ENCODE peak calls at places on chromosomes 12 and 14, in seven cellular contexts. One of them, this sample, is unnamed.

GRCh38 chr14:44369401-44370123 is 137.5 kb downstream of the FSCB start:
- DNase-seq in activated naive CD8-positive, alpha-beta T cell treated with anti-CD3 and anti-CD28 coated beads, Interleukin-2, amount 50 U/mL, for 16 hours: no peak
- DNase-seq in hepatocyte: no peak
- DNase-seq in NCI-H1694 treated with DMSO at 0.1 percent for 48 hours: peak
- DNase-seq in LoVo: no peak
- DNase-seq in uterus: no peak
- DNase-seq in B cell: no peak
- DNase-seq in this sample: no peak

GRCh38 chr12:108816652-108817335 is 40.6 kb downstream of the SSH1 start:
- DNase-seq in B cell: no peak
- DNase-seq in LoVo: no peak
- DNase-seq in uterus: no peak
- DNase-seq in activated naive CD8-positive, alpha-beta T cell treated with anti-CD3 and anti-CD28 coated beads, Interleukin-2, amount 50 U/mL, for 16 hours: no peak
- DNase-seq in hepatocyte: no peak
- DNase-seq in NCI-H1694 treated with DMSO at 0.1 percent for 48 hours: peak
- DNase-seq in this sample: no peak

GRCh38 chr12:41577995-41578394 is 389.9 kb downstream of the PDZRN4 start:
- DNase-seq in LoVo: no peak
- DNase-seq in NCI-H1694 treated with DMSO at 0.1 percent for 48 hours: no peak
- DNase-seq in hepatocyte: no peak
- DNase-seq in B cell: no peak
- DNase-seq in uterus: no peak
- DNase-seq in activated naive CD8-positive, alpha-beta T cell treated with anti-CD3 and anti-CD28 coated beads, Interleukin-2, amount 50 U/mL, for 16 hours: no peak
- DNase-seq in this sample: no peak

GRCh38 chr12:109301643-109302176 is 7.4 kb downstream of the FOXN4 start:
- DNase-seq in activated naive CD8-positive, alpha-beta T cell treated with anti-CD3 and anti-CD28 coated beads, Interleukin-2, amount 50 U/mL, for 16 hours: no peak
- DNase-seq in LoVo: no peak
- DNase-seq in hepatocyte: no peak
- DNase-seq in uterus: no peak
- DNase-seq in B cell: no peak
- DNase-seq in NCI-H1694 treated with DMSO at 0.1 percent for 48 hours: no peak
- DNase-seq in this sample: no peak

GRCh38 chr12:52043386-52044212 is 7.6 kb upstream of the NR4A1 start:
- DNase-seq in LoVo: no peak
- DNase-seq in B cell: no peak
- DNase-seq in hepatocyte: no peak
- DNase-seq in uterus: peak
- DNase-seq in NCI-H1694 treated with DMSO at 0.1 percent for 48 hours: no peak
- DNase-seq in activated naive CD8-positive, alpha-beta T cell treated with anti-CD3 and anti-CD28 coated beads, Interleukin-2, amount 50 U/mL, for 16 hours: no peak
- DNase-seq in this sample: no peak

GRCh38 chr14:98168196-98168985 is 1103.6 kb downstream of the BCL11B start:
- DNase-seq in B cell: no peak
- DNase-seq in LoVo: no peak
- DNase-seq in hepatocyte: no peak
- DNase-seq in activated naive CD8-positive, alpha-beta T cell treated with anti-CD3 and anti-CD28 coated beads, Interleukin-2, amount 50 U/mL, for 16 hours: no peak
- DNase-seq in uterus: no peak
- DNase-seq in NCI-H1694 treated with DMSO at 0.1 percent for 48 hours: no peak
- DNase-seq in this sample: no peak

GRCh38 chr12:80419660-80420059 is 24.4 kb upstream of the PTPRQ start:
- DNase-seq in uterus: no peak
- DNase-seq in LoVo: no peak
- DNase-seq in activated naive CD8-positive, alpha-beta T cell treated with anti-CD3 and anti-CD28 coated beads, Interleukin-2, amount 50 U/mL, for 16 hours: no peak
- DNase-seq in B cell: no peak
- DNase-seq in hepatocyte: no peak
- DNase-seq in NCI-H1694 treated with DMSO at 0.1 percent for 48 hours: no peak
- DNase-seq in this sample: no peak

GRCh38 chr12:59652098-59652497 is 56.3 kb downstream of the SLC16A7 start:
- DNase-seq in LoVo: no peak
- DNase-seq in activated naive CD8-positive, alpha-beta T cell treated with anti-CD3 and anti-CD28 coated beads, Interleukin-2, amount 50 U/mL, for 16 hours: no peak
- DNase-seq in hepatocyte: no peak
- DNase-seq in NCI-H1694 treated with DMSO at 0.1 percent for 48 hours: no peak
- DNase-seq in uterus: no peak
- DNase-seq in B cell: no peak
- DNase-seq in this sample: no peak

GRCh38 chr12:46470975-46471374 is 98.4 kb upstream of the SLC38A2 start:
- DNase-seq in hepatocyte: no peak
- DNase-seq in activated naive CD8-positive, alpha-beta T cell treated with anti-CD3 and anti-CD28 coated beads, Interleukin-2, amount 50 U/mL, for 16 hours: no peak
- DNase-seq in NCI-H1694 treated with DMSO at 0.1 percent for 48 hours: no peak
- DNase-seq in LoVo: no peak
- DNase-seq in B cell: no peak
- DNase-seq in uterus: no peak
- DNase-seq in this sample: no peak

GRCh38 chr12:14892726-14893442 is 7.2 kb upstream of the MGP start:
- DNase-seq in B cell: no peak
- DNase-seq in activated naive CD8-positive, alpha-beta T cell treated with anti-CD3 and anti-CD28 coated beads, Interleukin-2, amount 50 U/mL, for 16 hours: no peak
- DNase-seq in NCI-H1694 treated with DMSO at 0.1 percent for 48 hours: peak
- DNase-seq in LoVo: no peak
- DNase-seq in uterus: peak
- DNase-seq in hepatocyte: no peak
- DNase-seq in this sample: no peak

GRCh38 chr14:54699735-54700134 is 132.8 kb downstream of the SAMD4A start:
- DNase-seq in B cell: no peak
- DNase-seq in hepatocyte: no peak
- DNase-seq in LoVo: no peak
- DNase-seq in uterus: no peak
- DNase-seq in NCI-H1694 treated with DMSO at 0.1 percent for 48 hours: no peak
- DNase-seq in activated naive CD8-positive, alpha-beta T cell treated with anti-CD3 and anti-CD28 coated beads, Interleukin-2, amount 50 U/mL, for 16 hours: no peak
- DNase-seq in this sample: no peak

GRCh38 chr12:29148065-29148957 is 767 bp upstream of the FAR2 start:
- DNase-seq in hepatocyte: peak
- DNase-seq in uterus: peak
- DNase-seq in LoVo: peak
- DNase-seq in NCI-H1694 treated with DMSO at 0.1 percent for 48 hours: peak
- DNase-seq in B cell: no peak
- DNase-seq in activated naive CD8-positive, alpha-beta T cell treated with anti-CD3 and anti-CD28 coated beads, Interleukin-2, amount 50 U/mL, for 16 hours: no peak
- DNase-seq in this sample: no peak

GRCh38 chr14:53956427-53957201 is at the start of gene BMP4:
- DNase-seq in NCI-H1694 treated with DMSO at 0.1 percent for 48 hours: no peak
- DNase-seq in uterus: peak
- DNase-seq in activated naive CD8-positive, alpha-beta T cell treated with anti-CD3 and anti-CD28 coated beads, Interleukin-2, amount 50 U/mL, for 16 hours: no peak
- DNase-seq in LoVo: peak
- DNase-seq in hepatocyte: peak
- DNase-seq in B cell: no peak
- DNase-seq in this sample: no peak

GRCh38 chr14:61177279-61178225 is 103.6 kb downstream of the TMEM30B start:
- DNase-seq in uterus: no peak
- DNase-seq in activated naive CD8-positive, alpha-beta T cell treated with anti-CD3 and anti-CD28 coated beads, Interleukin-2, amount 50 U/mL, for 16 hours: no peak
- DNase-seq in LoVo: peak
- DNase-seq in B cell: no peak
- DNase-seq in hepatocyte: no peak
- DNase-seq in NCI-H1694 treated with DMSO at 0.1 percent for 48 hours: no peak
- DNase-seq in this sample: no peak

GRCh38 chr12:62676521-62677307 is 210.1 kb downstream of the MON2 start:
- DNase-seq in activated naive CD8-positive, alpha-beta T cell treated with anti-CD3 and anti-CD28 coated beads, Interleukin-2, amount 50 U/mL, for 16 hours: no peak
- DNase-seq in hepatocyte: no peak
- DNase-seq in NCI-H1694 treated with DMSO at 0.1 percent for 48 hours: no peak
- DNase-seq in uterus: no peak
- DNase-seq in B cell: no peak
- DNase-seq in LoVo: no peak
- DNase-seq in this sample: no peak

GRCh38 chr12:96210376-96211055 is 16.3 kb downstream of the ELK3 start:
- DNase-seq in uterus: no peak
- DNase-seq in B cell: peak
- DNase-seq in hepatocyte: no peak
- DNase-seq in LoVo: no peak
- DNase-seq in NCI-H1694 treated with DMSO at 0.1 percent for 48 hours: no peak
- DNase-seq in activated naive CD8-positive, alpha-beta T cell treated with anti-CD3 and anti-CD28 coated beads, Interleukin-2, amount 50 U/mL, for 16 hours: no peak
- DNase-seq in this sample: no peak